ENCODE peak calls at places on chromosomes 5 and 9, in seven cellular contexts. C is Right ventricle myocardium inferior; Q is activated T-cell treated with anti-CD3 and anti-CD28 coated beads, Interleukin-2, amount 50 U/mL, for 72 hours; T is stimulated activated naive CD8-positive, alpha-beta T cell treated with anti-CD3 and anti-CD28 coated beads, Interleukin-15, Interleukin-2, amounts not matched to agents 100 U/mL and 50 U/mL, for 24 hours; G is mucosa of descending colon; A is CD8-positive, alpha-beta T cell; V is A549. B is an unnamed sample.
A peak's percentile ranks its signal among the peaks of the same experiment; 100 is the strongest.

GRCh38 chr5:130549884-130550552 is 615.0 kb downstream of the HINT1 start:
- ATAC-seq in C (no peak), Q (no peak), T (no peak), G (no peak), A (no peak), V (peak; percentile 74), B (peak; percentile 88)

GRCh38 chr9:98009926-98010325 is 26.8 kb downstream of the ANP32B start:
- ATAC-seq in C (no peak), Q (no peak), T (no peak), G (no peak), A (no peak), V (no peak), B (no peak)

GRCh38 chr9:21810881-21811280 is 8.4 kb downstream of the MTAP start:
- ATAC-seq in C (peak; percentile 81), Q (no peak), T (no peak), G (no peak), A (no peak), V (no peak), B (no peak)

GRCh38 chr5:79859588-79859987 is 131.5 kb downstream of the MTX3 start:
- ATAC-seq in C (peak; percentile 78), Q (no peak), T (no peak), G (no peak), A (no peak), V (no peak), B (no peak)

GRCh38 chr5:175687231-175687701 is 29.4 kb downstream of the HRH2 start:
- ATAC-seq in C (peak; percentile 90), Q (no peak), T (no peak), G (no peak), A (no peak), V (no peak), B (no peak)

GRCh38 chr5:54517174-54517511 is 416 bp upstream of the SNX18 start:
- ATAC-seq in C (no peak), Q (peak; percentile 5), T (no peak), G (peak; percentile 16), A (peak; percentile 14), V (peak; percentile 67), B (peak; percentile 61)

GRCh38 chr5:61534481-61535267 is 202.6 kb downstream of the ZSWIM6 start:
- ATAC-seq in C (no peak), Q (peak; percentile 85), T (peak; percentile 71), G (peak; percentile 14), A (peak; percentile 42), V (no peak), B (no peak)

GRCh38 chr9:14238044-14238443 is 75.9 kb downstream of the NFIB start:
- ATAC-seq in C (no peak), Q (no peak), T (no peak), G (peak; percentile 75), A (no peak), V (peak; percentile 100), B (peak; percentile 83)

GRCh38 chr9:123825337-123825736 is 104.6 kb downstream of the DENND1A start:
- ATAC-seq in C (no peak), Q (no peak), T (no peak), G (no peak), A (no peak), V (no peak), B (no peak)

GRCh38 chr9:128820665-128821583 is 2.6 kb downstream of the ENDOG start:
- ATAC-seq in C (no peak), Q (no peak), T (no peak), G (no peak), A (no peak), V (no peak), B (no peak)

GRCh38 chr9:75138260-75139040 is 50.1 kb downstream of the OSTF1 start:
- ATAC-seq in C (no peak), Q (peak; percentile 44), T (no peak), G (no peak), A (peak; percentile 86), V (no peak), B (no peak)

GRCh38 chr5:84290673-84291072 is 94.0 kb downstream of the EDIL3 start:
- ATAC-seq in C (no peak), Q (no peak), T (no peak), G (no peak), A (no peak), V (no peak), B (peak; percentile 8)

GRCh38 chr5:179337227-179338122 is 7.8 kb downstream of the ADAMTS2 start:
- ATAC-seq in C (no peak), Q (no peak), T (no peak), G (no peak), A (no peak), V (no peak), B (no peak)

GRCh38 chr5:39203291-39203922 is 16.0 kb downstream of the FYB1 start:
- ATAC-seq in C (no peak), Q (no peak), T (no peak), G (no peak), A (peak; percentile 19), V (no peak), B (no peak)

GRCh38 chr5:147466581-147466980 is 43.3 kb downstream of the DPYSL3 start:
- ATAC-seq in C (no peak), Q (no peak), T (no peak), G (no peak), A (no peak), V (no peak), B (no peak)